ENCODE peak calls at places on chromosomes 13 and 19, in seven cellular contexts. One of them, this sample, is unnamed.

GRCh38 chr19:31694761-31695160 is 345.5 kb upstream of the TSHZ3 start:
- DNase-seq in Peyer's patch: no peak
- DNase-seq in suprapubic skin: no peak
- DNase-seq in H9: no peak
- DNase-seq in ovary: no peak
- DNase-seq in GM10248: no peak
- DNase-seq in cardiac fibroblast: no peak
- DNase-seq in this sample: no peak

GRCh38 chr13:91576590-91576989 is 178.2 kb downstream of the GPC5 start:
- DNase-seq in suprapubic skin: no peak
- DNase-seq in GM10248: no peak
- DNase-seq in cardiac fibroblast: no peak
- DNase-seq in ovary: no peak
- DNase-seq in H9: peak
- DNase-seq in Peyer's patch: no peak
- DNase-seq in this sample: no peak

GRCh38 chr13:32087955-32088747 is 56.6 kb downstream of the FRY start:
- DNase-seq in H9: no peak
- DNase-seq in ovary: no peak
- DNase-seq in suprapubic skin: no peak
- DNase-seq in GM10248: no peak
- DNase-seq in Peyer's patch: no peak
- DNase-seq in cardiac fibroblast: peak
- DNase-seq in this sample: no peak

GRCh38 chr13:32205426-32206096 is 109.6 kb downstream of the ZAR1L start:
- DNase-seq in ovary: no peak
- DNase-seq in H9: no peak
- DNase-seq in suprapubic skin: no peak
- DNase-seq in cardiac fibroblast: no peak
- DNase-seq in Peyer's patch: no peak
- DNase-seq in GM10248: no peak
- DNase-seq in this sample: no peak

GRCh38 chr13:102710261-102710679 is 15.4 kb upstream of the METTL21C start:
- DNase-seq in cardiac fibroblast: peak
- DNase-seq in GM10248: no peak
- DNase-seq in suprapubic skin: no peak
- DNase-seq in ovary: no peak
- DNase-seq in H9: no peak
- DNase-seq in Peyer's patch: no peak
- DNase-seq in this sample: no peak

GRCh38 chr19:51460164-51460992 is 2.1 kb upstream of the SIGLEC8 start:
- DNase-seq in suprapubic skin: no peak
- DNase-seq in Peyer's patch: no peak
- DNase-seq in ovary: no peak
- DNase-seq in GM10248: no peak
- DNase-seq in H9: peak
- DNase-seq in cardiac fibroblast: no peak
- DNase-seq in this sample: no peak

GRCh38 chr13:30576528-30576927 is 41.2 kb upstream of the USPL1 start:
- DNase-seq in suprapubic skin: no peak
- DNase-seq in ovary: no peak
- DNase-seq in Peyer's patch: no peak
- DNase-seq in GM10248: no peak
- DNase-seq in cardiac fibroblast: peak
- DNase-seq in H9: no peak
- DNase-seq in this sample: no peak

GRCh38 chr13:43963726-43964125 is 84.0 kb downstream of the LACC1 start:
- DNase-seq in ovary: no peak
- DNase-seq in Peyer's patch: no peak
- DNase-seq in GM10248: no peak
- DNase-seq in H9: peak
- DNase-seq in cardiac fibroblast: no peak
- DNase-seq in suprapubic skin: no peak
- DNase-seq in this sample: no peak

GRCh38 chr13:45393941-45394570 is 24.1 kb downstream of the SLC25A30 start:
- DNase-seq in GM10248: peak
- DNase-seq in cardiac fibroblast: peak
- DNase-seq in ovary: no peak
- DNase-seq in suprapubic skin: no peak
- DNase-seq in H9: peak
- DNase-seq in Peyer's patch: no peak
- DNase-seq in this sample: no peak

GRCh38 chr19:49829200-49829599 is 11.1 kb downstream of the MED25 start:
- DNase-seq in ovary: no peak
- DNase-seq in Peyer's patch: no peak
- DNase-seq in suprapubic skin: no peak
- DNase-seq in cardiac fibroblast: no peak
- DNase-seq in H9: no peak
- DNase-seq in GM10248: no peak
- DNase-seq in this sample: no peak

DNA sequence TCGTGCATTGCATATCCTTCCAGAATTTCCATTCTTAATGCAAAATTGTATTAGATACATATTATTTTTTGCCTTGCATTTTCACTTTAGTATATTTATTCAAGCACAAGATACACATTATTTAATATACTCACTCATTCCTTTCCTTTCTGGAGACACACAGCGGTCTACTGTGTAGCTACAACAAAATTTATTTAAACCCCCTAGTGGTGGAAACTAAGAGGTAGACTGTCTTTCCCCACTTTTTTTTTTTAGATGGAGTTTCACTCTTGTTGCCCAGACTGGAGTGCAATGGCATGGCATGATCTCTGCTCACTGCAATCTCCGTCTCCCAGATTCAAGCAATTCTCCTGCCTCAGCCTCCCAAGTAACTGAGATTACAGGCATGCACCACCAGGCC is 2040.3 kb upstream of the PCDH20 start:
- DNase-seq in cardiac fibroblast: peak
- DNase-seq in H9: no peak
- DNase-seq in ovary: no peak
- DNase-seq in GM10248: no peak
- DNase-seq in Peyer's patch: no peak
- DNase-seq in suprapubic skin: no peak
- DNase-seq in this sample: no peak
- TF ChIP-seq CTCF in cardiac fibroblast: peak
- TF ChIP-seq CTCF in H9: peak
- TF ChIP-seq CTCF in ovary: no peak
- TF ChIP-seq CTCF in GM10248: no peak
- TF ChIP-seq CTCF in Peyer's patch: no peak
- TF ChIP-seq CTCF in suprapubic skin: no peak
- TF ChIP-seq CTCF in this sample: no peak

GRCh38 chr13:109273326-109273751 is 513.0 kb downstream of the IRS2 start:
- DNase-seq in ovary: no peak
- DNase-seq in Peyer's patch: no peak
- DNase-seq in H9: no peak
- DNase-seq in suprapubic skin: no peak
- DNase-seq in GM10248: no peak
- DNase-seq in cardiac fibroblast: peak
- DNase-seq in this sample: no peak

GRCh38 chr13:109275390-109275789 is 511.0 kb downstream of the IRS2 start:
- DNase-seq in suprapubic skin: no peak
- DNase-seq in Peyer's patch: no peak
- DNase-seq in cardiac fibroblast: no peak
- DNase-seq in GM10248: no peak
- DNase-seq in ovary: no peak
- DNase-seq in H9: no peak
- DNase-seq in this sample: no peak

GRCh38 chr13:109274188-109274821 is 512.1 kb downstream of the IRS2 start:
- DNase-seq in ovary: no peak
- DNase-seq in GM10248: no peak
- DNase-seq in H9: peak
- DNase-seq in Peyer's patch: no peak
- DNase-seq in cardiac fibroblast: peak
- DNase-seq in suprapubic skin: no peak
- DNase-seq in this sample: no peak

GRCh38 chr13:109276261-109276660 is 510.1 kb downstream of the IRS2 start:
- DNase-seq in H9: no peak
- DNase-seq in GM10248: no peak
- DNase-seq in suprapubic skin: no peak
- DNase-seq in Peyer's patch: no peak
- DNase-seq in cardiac fibroblast: no peak
- DNase-seq in ovary: no peak
- DNase-seq in this sample: no peak

GRCh38 chr13:109275848-109276247 is 510.5 kb downstream of the IRS2 start:
- DNase-seq in GM10248: no peak
- DNase-seq in cardiac fibroblast: no peak
- DNase-seq in Peyer's patch: no peak
- DNase-seq in H9: peak
- DNase-seq in ovary: no peak
- DNase-seq in suprapubic skin: no peak
- DNase-seq in this sample: no peak
- TF ChIP-seq CTCF in GM10248: no peak
- TF ChIP-seq CTCF in cardiac fibroblast: peak
- TF ChIP-seq CTCF in Peyer's patch: peak
- TF ChIP-seq CTCF in H9: peak
- TF ChIP-seq CTCF in ovary: no peak
- TF ChIP-seq CTCF in suprapubic skin: no peak
- TF ChIP-seq CTCF in this sample: no peak

DNA sequence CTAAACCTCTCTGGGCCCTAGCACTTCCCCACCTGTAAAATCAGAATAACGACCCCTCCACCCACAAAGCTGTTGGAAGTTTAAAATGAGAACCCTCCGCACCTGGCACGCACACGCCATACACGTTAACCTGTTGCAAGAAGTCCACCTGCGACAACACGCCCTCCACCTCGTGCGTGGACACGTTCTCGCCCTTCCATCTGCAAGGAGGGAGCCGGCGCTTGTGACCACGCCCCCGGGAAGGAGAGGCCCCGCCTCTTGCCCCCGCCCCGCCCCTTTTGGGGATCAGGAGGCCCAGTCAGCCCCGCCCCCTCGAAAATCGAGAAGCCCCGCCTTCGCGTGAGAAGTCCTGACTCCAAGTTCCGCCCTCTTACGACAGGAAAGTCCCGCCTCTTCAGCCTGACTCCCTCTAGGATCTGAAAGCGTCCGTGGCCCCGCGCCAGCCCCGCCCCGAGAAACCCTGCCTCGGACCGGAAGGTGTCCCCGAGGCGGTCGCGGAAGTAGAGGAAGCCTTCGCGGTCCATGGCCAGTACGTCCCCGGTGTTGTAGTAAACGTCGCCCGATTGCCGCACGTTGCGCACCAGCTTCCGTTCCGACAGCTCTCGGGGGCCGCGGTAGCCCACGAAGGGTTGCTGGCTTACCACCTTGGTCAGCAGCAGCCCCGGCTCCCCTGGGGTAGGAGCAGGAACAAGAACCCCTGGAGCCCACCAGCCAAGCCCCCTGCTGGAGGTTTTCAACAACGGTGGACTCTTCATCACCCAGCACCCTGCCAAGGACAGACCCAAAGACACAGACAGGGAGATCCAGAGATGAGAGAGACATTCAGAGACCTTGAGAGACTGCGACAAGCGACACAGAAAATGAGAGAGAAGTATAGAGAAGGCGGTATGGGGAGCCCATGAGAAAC is 12.5 kb downstream of the SLC27A5 start:
- DNase-seq in H9: peak
- DNase-seq in cardiac fibroblast: peak
- DNase-seq in ovary: peak
- DNase-seq in suprapubic skin: peak
- DNase-seq in Peyer's patch: peak
- DNase-seq in GM10248: peak
- DNase-seq in this sample: peak
- TF ChIP-seq CTCF in H9: peak
- TF ChIP-seq CTCF in cardiac fibroblast: peak
- TF ChIP-seq CTCF in ovary: peak
- TF ChIP-seq CTCF in suprapubic skin: peak
- TF ChIP-seq CTCF in Peyer's patch: peak
- TF ChIP-seq CTCF in GM10248: no peak
- TF ChIP-seq CTCF in this sample: no peak

DNA sequence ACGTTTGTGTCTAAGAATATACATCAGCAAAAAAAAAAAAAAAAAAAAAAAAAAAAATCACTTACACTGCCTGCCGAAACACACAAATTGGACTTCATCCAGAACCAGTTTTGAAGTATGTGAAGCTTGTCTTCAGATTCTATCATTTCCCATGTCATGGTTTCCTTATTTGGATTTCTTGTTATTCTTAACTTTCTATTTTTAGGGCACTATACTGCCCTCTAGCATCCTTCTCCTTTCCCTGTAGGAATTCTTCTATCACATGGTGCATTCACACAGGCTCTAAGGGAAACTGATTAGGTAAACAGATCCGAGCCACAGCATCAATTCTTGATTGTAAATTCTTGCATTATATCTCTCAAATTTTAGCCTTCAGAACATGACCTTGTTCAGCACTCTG is 1507.5 kb downstream of the OLFM4 start:
- DNase-seq in cardiac fibroblast: peak
- DNase-seq in H9: no peak
- DNase-seq in Peyer's patch: no peak
- DNase-seq in ovary: no peak
- DNase-seq in suprapubic skin: no peak
- DNase-seq in GM10248: no peak
- DNase-seq in this sample: no peak
- TF ChIP-seq CTCF in cardiac fibroblast: no peak
- TF ChIP-seq CTCF in H9: peak
- TF ChIP-seq CTCF in Peyer's patch: peak
- TF ChIP-seq CTCF in ovary: no peak
- TF ChIP-seq CTCF in suprapubic skin: no peak
- TF ChIP-seq CTCF in GM10248: no peak
- TF ChIP-seq CTCF in this sample: no peak

GRCh38 chr19:48806818-48807589 is 3.8 kb downstream of the BCAT2 start:
- DNase-seq in ovary: no peak
- DNase-seq in GM10248: no peak
- DNase-seq in H9: peak
- DNase-seq in cardiac fibroblast: peak
- DNase-seq in suprapubic skin: no peak
- DNase-seq in Peyer's patch: no peak
- DNase-seq in this sample: no peak

GRCh38 chr19:48805452-48805851 is 5.4 kb downstream of the BCAT2 start:
- DNase-seq in Peyer's patch: no peak
- DNase-seq in cardiac fibroblast: no peak
- DNase-seq in H9: no peak
- DNase-seq in ovary: no peak
- DNase-seq in suprapubic skin: no peak
- DNase-seq in GM10248: no peak
- DNase-seq in this sample: no peak

GRCh38 chr19:48810151-48810550 is 678 bp downstream of the BCAT2 start:
- DNase-seq in suprapubic skin: no peak
- DNase-seq in GM10248: peak
- DNase-seq in Peyer's patch: no peak
- DNase-seq in H9: no peak
- DNase-seq in ovary: no peak
- DNase-seq in cardiac fibroblast: no peak
- DNase-seq in this sample: no peak

GRCh38 chr19:48806518-48806817 is 4.4 kb downstream of the BCAT2 start:
- DNase-seq in GM10248: peak
- DNase-seq in cardiac fibroblast: no peak
- DNase-seq in ovary: no peak
- DNase-seq in H9: peak
- DNase-seq in Peyer's patch: no peak
- DNase-seq in suprapubic skin: no peak
- DNase-seq in this sample: no peak

GRCh38 chr19:48807590-48808308 is 3.1 kb downstream of the BCAT2 start:
- DNase-seq in ovary: no peak
- DNase-seq in H9: peak
- DNase-seq in cardiac fibroblast: no peak
- DNase-seq in GM10248: no peak
- DNase-seq in Peyer's patch: no peak
- DNase-seq in suprapubic skin: no peak
- DNase-seq in this sample: no peak
- TF ChIP-seq CTCF in ovary: no peak
- TF ChIP-seq CTCF in H9: peak
- TF ChIP-seq CTCF in cardiac fibroblast: no peak
- TF ChIP-seq CTCF in GM10248: peak
- TF ChIP-seq CTCF in Peyer's patch: no peak
- TF ChIP-seq CTCF in suprapubic skin: no peak
- TF ChIP-seq CTCF in this sample: no peak

GRCh38 chr13:33279898-33280549 is 5.5 kb downstream of the STARD13 start:
- DNase-seq in cardiac fibroblast: peak
- DNase-seq in H9: no peak
- DNase-seq in GM10248: no peak
- DNase-seq in ovary: no peak
- DNase-seq in suprapubic skin: no peak
- DNase-seq in Peyer's patch: no peak
- DNase-seq in this sample: no peak
- TF ChIP-seq CTCF in cardiac fibroblast: no peak
- TF ChIP-seq CTCF in H9: no peak
- TF ChIP-seq CTCF in GM10248: no peak
- TF ChIP-seq CTCF in ovary: no peak
- TF ChIP-seq CTCF in suprapubic skin: no peak
- TF ChIP-seq CTCF in Peyer's patch: no peak
- TF ChIP-seq CTCF in this sample: no peak